ENCODE peak calls at places on chromosomes 6 and 20, in eight cellular contexts. One of them, this sample, is unnamed.

GRCh38 chr6:169363590-169363989 is 109.9 kb upstream of the THBS2 start:
- DNase-seq in body of pancreas: no peak
- DNase-seq in heart left ventricle: no peak
- DNase-seq in HCT116: no peak
- DNase-seq in GM12878: no peak
- DNase-seq in vagina: no peak
- DNase-seq in IMR-90: peak; percentile 49
- DNase-seq in ovary: no peak
- DNase-seq in this sample: peak; percentile 78

GRCh38 chr6:155317186-155317585 is 2.9 kb upstream of the TFB1M start:
- DNase-seq in heart left ventricle: no peak
- DNase-seq in ovary: no peak
- DNase-seq in body of pancreas: no peak
- DNase-seq in IMR-90: peak; percentile 10
- DNase-seq in vagina: no peak
- DNase-seq in HCT116: no peak
- DNase-seq in GM12878: no peak
- DNase-seq in this sample: no peak

GRCh38 chr20:64133951-64134407 is 26.6 kb upstream of the NPBWR2 start:
- DNase-seq in GM12878: no peak
- DNase-seq in heart left ventricle: no peak
- DNase-seq in body of pancreas: no peak
- DNase-seq in vagina: no peak
- DNase-seq in IMR-90: no peak
- DNase-seq in ovary: no peak
- DNase-seq in HCT116: no peak
- DNase-seq in this sample: peak; percentile 69

GRCh38 chr20:25227317-25227831 is 20.5 kb upstream of the PYGB start:
- DNase-seq in vagina: no peak
- DNase-seq in GM12878: no peak
- DNase-seq in HCT116: no peak
- DNase-seq in body of pancreas: no peak
- DNase-seq in ovary: no peak
- DNase-seq in IMR-90: peak; percentile 40
- DNase-seq in heart left ventricle: peak; percentile 70
- DNase-seq in this sample: no peak

GRCh38 chr6:142542704-142543233 is 241.0 kb downstream of the ADGRG6 start:
- DNase-seq in ovary: peak; percentile 53
- DNase-seq in heart left ventricle: peak; percentile 45
- DNase-seq in GM12878: no peak
- DNase-seq in IMR-90: peak; percentile 81
- DNase-seq in vagina: no peak
- DNase-seq in body of pancreas: peak; percentile 32
- DNase-seq in HCT116: peak; percentile 36
- DNase-seq in this sample: peak; percentile 90

GRCh38 chr6:47027315-47027714 is 14.8 kb downstream of the ADGRF1 start:
- DNase-seq in GM12878: no peak
- DNase-seq in ovary: no peak
- DNase-seq in heart left ventricle: no peak
- DNase-seq in body of pancreas: no peak
- DNase-seq in IMR-90: no peak
- DNase-seq in HCT116: no peak
- DNase-seq in vagina: no peak
- DNase-seq in this sample: no peak

GRCh38 chr6:92779758-92780157 is 639.6 kb downstream of the EPHA7 start:
- DNase-seq in body of pancreas: peak; percentile 4
- DNase-seq in GM12878: no peak
- DNase-seq in heart left ventricle: peak; percentile 42
- DNase-seq in HCT116: no peak
- DNase-seq in vagina: no peak
- DNase-seq in ovary: no peak
- DNase-seq in IMR-90: peak; percentile 63
- DNase-seq in this sample: no peak

GRCh38 chr6:52403627-52404026 is 16.5 kb upstream of the EFHC1 start:
- DNase-seq in heart left ventricle: peak; percentile 76
- DNase-seq in vagina: no peak
- DNase-seq in body of pancreas: peak; percentile 41
- DNase-seq in HCT116: no peak
- DNase-seq in IMR-90: no peak
- DNase-seq in ovary: no peak
- DNase-seq in GM12878: no peak
- DNase-seq in this sample: peak; percentile 91

GRCh38 chr6:14876778-14877613 is 368.9 kb upstream of the JARID2 start:
- DNase-seq in vagina: no peak
- DNase-seq in IMR-90: peak; percentile 94
- DNase-seq in HCT116: no peak
- DNase-seq in GM12878: peak; percentile 95
- DNase-seq in heart left ventricle: no peak
- DNase-seq in body of pancreas: peak; percentile 43
- DNase-seq in ovary: no peak
- DNase-seq in this sample: peak; percentile 34

GRCh38 chr20:41738584-41739193 is 120.5 kb upstream of the CHD6 start:
- DNase-seq in ovary: no peak
- DNase-seq in IMR-90: peak; percentile 31
- DNase-seq in body of pancreas: peak; percentile 56
- DNase-seq in heart left ventricle: no peak
- DNase-seq in GM12878: no peak
- DNase-seq in HCT116: peak; percentile 32
- DNase-seq in vagina: no peak
- DNase-seq in this sample: peak; percentile 76

GRCh38 chr20:53839423-53840176 is 230.8 kb downstream of the BCAS1 start:
- DNase-seq in GM12878: peak; percentile 96
- DNase-seq in body of pancreas: peak; percentile 86
- DNase-seq in HCT116: no peak
- DNase-seq in ovary: no peak
- DNase-seq in IMR-90: no peak
- DNase-seq in heart left ventricle: peak; percentile 32
- DNase-seq in vagina: no peak
- DNase-seq in this sample: no peak

GRCh38 chr6:159941286-159942113 is 27.4 kb upstream of the IGF2R start:
- DNase-seq in IMR-90: peak; percentile 57
- DNase-seq in HCT116: peak; percentile 12
- DNase-seq in GM12878: peak; percentile 55
- DNase-seq in heart left ventricle: no peak
- DNase-seq in vagina: no peak
- DNase-seq in body of pancreas: no peak
- DNase-seq in ovary: no peak
- DNase-seq in this sample: no peak

GRCh38 chr6:54525731-54526130 is 217.5 kb downstream of the TINAG start:
- DNase-seq in HCT116: peak; percentile 10
- DNase-seq in IMR-90: peak; percentile 26
- DNase-seq in ovary: no peak
- DNase-seq in heart left ventricle: no peak
- DNase-seq in body of pancreas: no peak
- DNase-seq in GM12878: no peak
- DNase-seq in vagina: no peak
- DNase-seq in this sample: no peak

GRCh38 chr6:71157350-71157749 is 131.3 kb upstream of the OGFRL1 start:
- DNase-seq in vagina: no peak
- DNase-seq in HCT116: no peak
- DNase-seq in GM12878: no peak
- DNase-seq in IMR-90: no peak
- DNase-seq in ovary: no peak
- DNase-seq in body of pancreas: no peak
- DNase-seq in heart left ventricle: no peak
- DNase-seq in this sample: no peak

GRCh38 chr20:63025534-63026331 is 19.0 kb upstream of the BHLHE23 start:
- DNase-seq in heart left ventricle: no peak
- DNase-seq in HCT116: no peak
- DNase-seq in body of pancreas: no peak
- DNase-seq in IMR-90: peak; percentile 7
- DNase-seq in vagina: no peak
- DNase-seq in ovary: peak; percentile 20
- DNase-seq in GM12878: no peak
- DNase-seq in this sample: no peak

GRCh38 chr20:47784599-47785320 is 521 bp downstream of the SULF2 start:
- DNase-seq in vagina: no peak
- DNase-seq in ovary: peak; percentile 54
- DNase-seq in heart left ventricle: peak; percentile 39
- DNase-seq in IMR-90: peak; percentile 4
- DNase-seq in HCT116: no peak
- DNase-seq in body of pancreas: no peak
- DNase-seq in GM12878: no peak
- DNase-seq in this sample: peak; percentile 87

GRCh38 chr20:19095762-19096161 is 116.7 kb upstream of the SLC24A3 start:
- DNase-seq in vagina: no peak
- DNase-seq in body of pancreas: no peak
- DNase-seq in HCT116: no peak
- DNase-seq in ovary: no peak
- DNase-seq in GM12878: no peak
- DNase-seq in heart left ventricle: no peak
- DNase-seq in IMR-90: no peak
- DNase-seq in this sample: no peak

DNA sequence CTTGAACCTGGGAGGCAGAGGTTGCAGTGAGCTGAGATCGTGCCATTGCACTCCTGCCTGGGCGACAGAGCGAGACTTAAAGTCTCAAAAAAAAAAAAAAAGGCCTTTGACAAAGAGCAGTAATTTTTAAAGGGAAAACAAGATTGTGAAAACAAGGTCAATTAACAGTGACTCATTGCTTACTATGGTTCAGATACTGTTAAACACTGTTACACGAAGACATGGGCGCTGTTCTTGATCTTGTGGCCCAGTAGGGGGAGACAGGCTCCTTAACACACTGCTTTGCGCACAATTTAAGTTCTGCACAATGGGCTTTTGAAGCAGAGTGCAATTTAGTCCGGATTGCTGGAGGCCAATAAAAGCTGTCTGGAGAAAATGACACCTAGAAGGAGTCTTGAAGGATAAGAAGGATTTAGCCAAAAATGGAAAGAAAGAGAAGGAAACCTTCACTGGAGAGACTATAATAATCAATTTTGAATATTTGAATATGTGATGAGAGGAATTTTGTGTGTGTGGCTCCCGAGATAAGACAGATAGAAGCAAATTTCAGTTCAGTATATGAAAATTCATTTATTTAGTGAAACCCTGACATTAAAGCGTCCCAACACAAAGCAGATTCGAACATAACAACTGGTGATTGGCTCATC is 6.0 kb upstream of the LATS1 start:
- DNase-seq in HCT116: peak; percentile 60
- DNase-seq in heart left ventricle: peak; percentile 41
- DNase-seq in body of pancreas: peak; percentile 78
- DNase-seq in GM12878: no peak
- DNase-seq in ovary: no peak
- DNase-seq in vagina: no peak
- DNase-seq in IMR-90: peak; percentile 79
- DNase-seq in this sample: peak; percentile 48
- H3K4me3 ChIP-seq in HCT116: no peak overlapping the region
- H3K4me3 ChIP-seq in heart left ventricle: no peak overlapping the region
- H3K4me3 ChIP-seq in body of pancreas: no peak overlapping the region
- H3K4me3 ChIP-seq in GM12878: no peak overlapping the region
- H3K4me3 ChIP-seq in ovary: no peak overlapping the region
- H3K4me3 ChIP-seq in vagina: no peak overlapping the region
- H3K4me3 ChIP-seq in IMR-90: no peak overlapping the region
- H3K4me3 ChIP-seq in this sample: no peak overlapping the region

GRCh38 chr20:15759546-15760216 is 813.6 kb downstream of the KIF16B start:
- DNase-seq in heart left ventricle: no peak
- DNase-seq in vagina: no peak
- DNase-seq in GM12878: no peak
- DNase-seq in HCT116: no peak
- DNase-seq in ovary: no peak
- DNase-seq in IMR-90: no peak
- DNase-seq in body of pancreas: no peak
- DNase-seq in this sample: peak; percentile 16
- TF ChIP-seq CTCF in heart left ventricle: no peak
- TF ChIP-seq CTCF in vagina: no peak
- TF ChIP-seq CTCF in GM12878: no peak
- TF ChIP-seq CTCF in HCT116: no peak
- TF ChIP-seq CTCF in ovary: no peak
- TF ChIP-seq CTCF in IMR-90: peak; percentile 28
- TF ChIP-seq CTCF in body of pancreas: no peak
- TF ChIP-seq CTCF in this sample: no peak

DNA sequence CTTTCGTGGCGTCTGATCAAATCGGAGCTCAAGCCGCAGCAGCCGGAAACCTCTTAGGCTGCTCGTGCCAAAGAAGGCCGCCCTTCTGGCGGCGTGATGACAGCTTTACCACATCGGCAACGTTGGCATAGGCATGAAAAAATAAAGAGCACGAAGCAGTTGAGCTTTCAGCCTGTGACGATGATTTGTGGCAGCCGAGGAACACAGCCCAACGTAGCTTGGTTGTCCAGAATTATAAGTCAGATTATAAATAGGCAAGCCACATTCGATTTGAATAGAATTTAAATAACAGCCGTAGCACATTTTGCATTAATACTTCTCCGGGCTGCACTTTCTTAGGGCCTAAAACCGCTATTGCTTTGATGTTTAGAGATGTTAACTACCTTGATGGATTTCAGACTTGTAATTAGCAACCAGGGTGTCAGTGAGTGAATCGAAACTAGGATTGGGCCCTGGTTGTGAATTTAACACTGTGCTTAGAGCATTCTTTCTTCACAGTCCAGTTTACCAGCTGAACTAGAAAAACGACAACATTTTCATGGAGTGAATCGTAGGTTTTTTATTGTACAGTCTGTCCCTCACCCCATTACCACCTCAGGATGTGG is 862 bp upstream of the BCLAF1 start:
- DNase-seq in GM12878: peak; percentile 44
- DNase-seq in vagina: no peak
- DNase-seq in ovary: peak; percentile 65
- DNase-seq in heart left ventricle: peak; percentile 85
- DNase-seq in body of pancreas: peak; percentile 89
- DNase-seq in HCT116: peak; percentile 51
- DNase-seq in IMR-90: peak; percentile 85
- DNase-seq in this sample: peak; percentile 81
- TF ChIP-seq POLR2A in GM12878: no peak
- TF ChIP-seq POLR2A in vagina: no peak
- TF ChIP-seq POLR2A in ovary: no peak
- TF ChIP-seq POLR2A in heart left ventricle: no peak
- TF ChIP-seq POLR2A in body of pancreas: no peak
- TF ChIP-seq POLR2A in HCT116: no peak
- TF ChIP-seq POLR2A in IMR-90: no peak
- TF ChIP-seq POLR2A in this sample: no peak

GRCh38 chr6:42896178-42896719 is 16.8 kb downstream of the RPL7L1 start:
- DNase-seq in heart left ventricle: no peak
- DNase-seq in body of pancreas: no peak
- DNase-seq in HCT116: no peak
- DNase-seq in vagina: no peak
- DNase-seq in ovary: no peak
- DNase-seq in IMR-90: no peak
- DNase-seq in GM12878: no peak
- DNase-seq in this sample: no peak

GRCh38 chr6:42898891-42899361 is 16.9 kb upstream of the PTCRA start:
- DNase-seq in ovary: peak; percentile 58
- DNase-seq in GM12878: no peak
- DNase-seq in IMR-90: peak; percentile 63
- DNase-seq in heart left ventricle: peak; percentile 56
- DNase-seq in body of pancreas: peak; percentile 84
- DNase-seq in vagina: no peak
- DNase-seq in HCT116: peak; percentile 64
- DNase-seq in this sample: peak; percentile 77

GRCh38 chr6:42901538-42901957 is 14.3 kb upstream of the PTCRA start:
- DNase-seq in body of pancreas: peak; percentile 94
- DNase-seq in heart left ventricle: peak; percentile 91
- DNase-seq in IMR-90: peak; percentile 80
- DNase-seq in GM12878: peak; percentile 54
- DNase-seq in vagina: no peak
- DNase-seq in HCT116: peak; percentile 83
- DNase-seq in ovary: peak; percentile 75
- DNase-seq in this sample: peak; percentile 90

GRCh38 chr6:42904467-42904866 is 11.4 kb upstream of the PTCRA start:
- DNase-seq in body of pancreas: no peak
- DNase-seq in vagina: no peak
- DNase-seq in GM12878: no peak
- DNase-seq in ovary: no peak
- DNase-seq in HCT116: no peak
- DNase-seq in IMR-90: no peak
- DNase-seq in heart left ventricle: no peak
- DNase-seq in this sample: no peak

GRCh38 chr6:42899871-42900270 is 16.0 kb upstream of the PTCRA start:
- DNase-seq in GM12878: no peak
- DNase-seq in body of pancreas: no peak
- DNase-seq in heart left ventricle: no peak
- DNase-seq in ovary: no peak
- DNase-seq in vagina: no peak
- DNase-seq in IMR-90: no peak
- DNase-seq in HCT116: no peak
- DNase-seq in this sample: no peak
- H3K4me3 ChIP-seq in GM12878: no peak overlapping the region
- H3K4me3 ChIP-seq in body of pancreas: no peak overlapping the region
- H3K4me3 ChIP-seq in heart left ventricle: no peak overlapping the region
- H3K4me3 ChIP-seq in ovary: no peak overlapping the region
- H3K4me3 ChIP-seq in vagina: no peak overlapping the region
- H3K4me3 ChIP-seq in IMR-90: no peak overlapping the region
- H3K4me3 ChIP-seq in HCT116: no peak overlapping the region
- H3K4me3 ChIP-seq in this sample: no peak overlapping the region